ENCODE peak calls at places on chromosomes 16 and 17, in eight cellular contexts. U, M, V, Z, E, W, Y and D are unnamed samples. For H3K4me1, the result is how much of the 10 kb centered on the place peaks cover.

GRCh38 chr17:64326420-64327054 is 63.5 kb upstream of the TEX2 start:
- DNase-seq in Z (peak), U (no peak), M (peak), E (no peak), W (peak), Y (peak), V (no peak), D (no peak)

GRCh38 chr16:19722981-19723380 is 4.9 kb downstream of the IQCK start:
- DNase-seq in E (peak), Y (no peak), V (no peak), M (no peak), Z (no peak), W (no peak), U (no peak), D (no peak)

GRCh38 chr17:4562000-4562969 is 1.9 kb upstream of the GGT6 start:
- DNase-seq in M (no peak), V (no peak), E (no peak), U (no peak), Z (no peak), W (no peak), Y (no peak), D (no peak)

GRCh38 chr17:21210411-21211076 is 3.4 kb downstream of the TMEM11 start:
- DNase-seq in M (no peak), Y (no peak), U (no peak), E (no peak), Z (no peak), V (no peak), W (no peak), D (no peak)

GRCh38 chr17:63191610-63192009 is 225.6 kb downstream of the TANC2 start:
- DNase-seq in V (no peak), U (no peak), Y (peak), Z (no peak), E (no peak), W (no peak), M (peak), D (no peak)

GRCh38 chr17:19014628-19015215 is 10.2 kb upstream of the FAM83G start:
- DNase-seq in V (no peak), U (no peak), W (no peak), Y (no peak), M (peak), E (no peak), Z (no peak), D (no peak)

GRCh38 chr17:51118330-51119195 is 2.1 kb downstream of the SPAG9 start:
- DNase-seq in E (no peak), Z (peak), M (no peak), V (no peak), U (no peak), Y (peak), W (no peak), D (no peak)

GRCh38 chr17:81959362-81960129 is 1.4 kb downstream of the NOTUM start:
- DNase-seq in E (peak), W (no peak), U (peak), Z (peak), Y (peak), V (peak), M (peak), D (peak)

GRCh38 chr16:66603537-66604375 is 748 bp upstream of the CMTM3 start:
- DNase-seq in V (peak), M (no peak), E (no peak), Z (peak), Y (peak), U (peak), W (peak), D (peak)

GRCh38 chr17:39598635-39599005 is 9.1 kb downstream of the NEUROD2 start:
- DNase-seq in Y (no peak), M (no peak), U (no peak), E (peak), V (no peak), Z (no peak), W (no peak), D (peak)

GRCh38 chr16:57765160-57765728 is 29.7 kb downstream of the KATNB1 start:
- DNase-seq in W (no peak), V (no peak), E (no peak), U (no peak), M (peak), Y (no peak), Z (no peak), D (no peak)

GRCh38 chr16:61042736-61043135 is 993.5 kb downstream of the CDH8 start:
- DNase-seq in Y (no peak), Z (no peak), E (peak), U (no peak), V (peak), W (no peak), M (no peak), D (no peak)

GRCh38 chr17:83054518-83055125 is 24.8 kb upstream of the METRNL start:
- DNase-seq in V (no peak), Z (no peak), W (no peak), M (peak), U (no peak), E (peak), Y (peak), D (no peak)

GRCh38 chr17:50071692-50072091 is 15.8 kb downstream of the ITGA3 start:
- DNase-seq in Y (no peak), E (no peak), U (no peak), V (no peak), M (no peak), W (no peak), Z (no peak), D (no peak)

GRCh38 chr17:17890773-17891759 is 54.3 kb upstream of the SREBF1 start:
- DNase-seq in W (peak), Z (peak), M (no peak), V (peak), U (peak), E (peak), Y (peak), D (no peak)

GRCh38 chr17:40561871-40562611 is 3.2 kb downstream of the CCR7 start:
- DNase-seq in V (no peak), E (peak), Z (no peak), U (no peak), W (no peak), Y (no peak), M (no peak), D (no peak)

GRCh38 chr16:56610609-56611111 is 2.3 kb downstream of the MT2A start:
- DNase-seq in V (no peak), E (no peak), Z (no peak), Y (no peak), M (no peak), U (no peak), W (no peak), D (no peak)

GRCh38 chr16:5078626-5079025 is 7.0 kb downstream of the ALG1 start:
- DNase-seq in E (no peak), Y (no peak), U (no peak), V (no peak), W (no peak), M (no peak), Z (no peak), D (no peak)

GRCh38 chr16:20822451-20823128 is 16.3 kb downstream of the REXO5 start:
- DNase-seq in U (no peak), E (no peak), Z (no peak), W (no peak), M (no peak), V (no peak), Y (no peak), D (no peak)

GRCh38 chr17:57365420-57365819 is 109.1 kb downstream of the MSI2 start:
- DNase-seq in Y (no peak), W (no peak), Z (no peak), E (no peak), V (no peak), M (no peak), U (no peak), D (no peak)

GRCh38 chr17:57366177-57366557 is 109.8 kb downstream of the MSI2 start:
- DNase-seq in E (no peak), V (no peak), W (no peak), Y (no peak), Z (no peak), M (no peak), U (no peak), D (no peak)

GRCh38 chr17:57363998-57364645 is 107.8 kb downstream of the MSI2 start:
- DNase-seq in W (no peak), V (no peak), E (no peak), U (no peak), Y (no peak), M (no peak), Z (no peak), D (no peak)

GRCh38 chr17:57362797-57363556 is 106.7 kb downstream of the MSI2 start:
- DNase-seq in U (no peak), Y (no peak), E (no peak), V (no peak), Z (no peak), M (no peak), W (no peak), D (no peak)

GRCh38 chr17:57363580-57363979 is 107.3 kb downstream of the MSI2 start:
- DNase-seq in V (no peak), U (no peak), W (no peak), M (no peak), Y (no peak), Z (no peak), E (no peak), D (no peak)
- H3K27ac ChIP-seq in V (no peak), U (peak), W (no peak), M (no peak), Y (no peak), Z (no peak), E (peak), D (no peak)

GRCh38 chr16:77406680-77407079 is 28.2 kb downstream of the ADAMTS18 start:
- DNase-seq in Y (no peak), W (no peak), Z (peak), V (no peak), U (no peak), M (no peak), E (no peak), D (no peak)
- TF ChIP-seq CTCF in Y (no peak), W (peak), Z (peak), V (peak), U (no peak), M (no peak), E (peak), D (no peak)

GRCh38 chr17:42980274-42980765 is at the start of gene RUNDC1:
- DNase-seq in M (peak), V (peak), Z (peak), E (peak), Y (peak), U (peak), W (peak), D (peak)
- H3K4me1 ChIP-seq in M (under half), V (under half), Z (under half), E (under half), Y (under half), U (under half), W (under half), D (under half)

GRCh38 chr16:80071964-80072363 is 468.8 kb upstream of the DYNLRB2 start:
- DNase-seq in M (no peak), Y (no peak), E (no peak), U (no peak), V (no peak), Z (no peak), W (no peak), D (no peak)

GRCh38 chr16:80063028-80063767 is 462.7 kb upstream of the MAF start:
- DNase-seq in W (no peak), E (no peak), V (no peak), U (no peak), M (no peak), Z (no peak), Y (no peak), D (no peak)

GRCh38 chr16:80065565-80065964 is 465.0 kb upstream of the MAF start:
- DNase-seq in Z (no peak), M (no peak), V (no peak), E (no peak), Y (no peak), W (no peak), U (no peak), D (no peak)

GRCh38 chr16:80062361-80063027 is 462.0 kb upstream of the MAF start:
- DNase-seq in M (no peak), E (no peak), W (no peak), Y (no peak), V (no peak), Z (no peak), U (no peak), D (no peak)

GRCh38 chr16:80066805-80067580 is 466.5 kb upstream of the MAF start:
- DNase-seq in E (no peak), W (no peak), V (no peak), Y (no peak), Z (no peak), M (no peak), U (no peak), D (no peak)
- H3K27ac ChIP-seq in E (no peak), W (no peak), V (no peak), Y (no peak), Z (no peak), M (no peak), U (no peak), D (no peak)

DNA sequence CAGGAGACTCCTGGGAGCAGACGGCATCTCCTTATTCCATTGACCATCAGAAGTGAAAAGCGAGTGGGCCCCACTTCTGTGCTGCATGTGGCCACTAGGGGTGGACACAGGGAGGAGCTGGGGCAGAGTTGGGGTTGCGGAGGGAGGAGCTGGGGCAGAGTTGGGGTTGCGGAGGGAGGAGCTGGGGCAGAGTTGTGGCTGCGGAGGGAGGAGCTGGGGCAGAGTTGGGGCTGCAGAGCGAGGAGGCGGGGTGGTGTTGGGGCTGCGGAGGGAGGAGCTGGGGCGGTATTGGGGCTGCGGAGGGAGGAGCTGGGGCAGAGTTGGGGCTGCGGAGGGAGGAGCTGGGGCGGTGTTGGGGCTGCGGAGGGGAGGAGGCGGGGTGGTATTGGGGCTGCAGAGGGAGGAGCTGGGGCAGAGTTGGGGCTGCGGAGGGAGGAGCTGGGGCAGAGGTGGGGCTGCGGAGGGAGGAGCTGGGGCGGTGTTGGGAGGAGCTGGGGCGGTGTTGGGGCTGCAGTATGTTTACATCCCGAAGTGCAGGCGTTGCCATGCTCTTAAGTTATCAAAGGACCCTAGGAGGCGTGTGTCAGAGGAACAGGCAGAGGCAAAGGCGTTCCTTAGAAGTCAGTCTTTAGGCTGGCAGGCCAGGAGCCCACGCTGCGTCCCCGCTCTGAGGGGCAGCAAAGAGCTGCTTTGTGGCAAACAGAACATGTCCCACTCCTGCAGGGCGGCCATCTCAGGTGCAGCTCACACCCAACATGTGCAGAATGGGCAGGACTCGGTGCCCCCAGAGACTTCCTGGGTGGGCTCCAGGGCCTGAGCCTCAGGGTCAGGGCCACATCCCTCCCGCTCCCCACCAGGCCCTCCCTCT is 76.0 kb downstream of the ZNF778 start:
- DNase-seq in M (peak), W (no peak), Z (no peak), E (peak), V (peak), Y (no peak), U (no peak), D (no peak)
- TF ChIP-seq CTCF in M (no peak), W (peak), Z (no peak), E (peak), V (no peak), Y (no peak), U (no peak), D (no peak)

GRCh38 chr17:8110907-8111306 is 7.4 kb downstream of the ALOXE3 start:
- DNase-seq in W (no peak), M (no peak), Z (no peak), U (no peak), Y (no peak), E (no peak), V (no peak), D (no peak)

GRCh38 chr17:8109669-8110455 is 8.5 kb downstream of the ALOXE3 start:
- DNase-seq in M (peak), V (peak), W (no peak), U (peak), E (peak), Y (peak), Z (peak), D (peak)

GRCh38 chr17:8110456-8110804 is 7.9 kb downstream of the ALOXE3 start:
- DNase-seq in U (no peak), E (no peak), Z (no peak), M (no peak), V (no peak), Y (no peak), W (no peak), D (no peak)

GRCh38 chr17:8105957-8106398 is 12.3 kb downstream of the ALOXE3 start:
- DNase-seq in Y (no peak), M (no peak), U (no peak), W (no peak), V (no peak), E (no peak), Z (no peak), D (no peak)

GRCh38 chr17:8108972-8109668 is 9.2 kb downstream of the ALOXE3 start:
- DNase-seq in M (no peak), Y (no peak), E (no peak), Z (no peak), U (no peak), V (no peak), W (no peak), D (no peak)
- H3K4me1 ChIP-seq in M (under half), Y (under half), E (under half), Z (under half), U (under half), V (under half), W (under half), D (under half)

GRCh38 chr17:1872254-1872653 is 42.4 kb downstream of the RPA1 start:
- DNase-seq in U (no peak), Y (no peak), W (no peak), E (no peak), M (no peak), Z (no peak), V (no peak), D (no peak)
- H3K27ac ChIP-seq in U (no peak), Y (no peak), W (no peak), E (no peak), M (peak), Z (no peak), V (no peak), D (peak)